ENCODE peak calls at places on chromosomes 4 and X, in ten cellular contexts. K, L, P, I, M, C, W, N, D and Y are unnamed samples.

GRCh38 chrX:84724576-84724975 is 222.3 kb upstream of the HDX start:
- DNase-seq in K (no peak), L (no peak), P (no peak), I (no peak), M (no peak), C (no peak), W (no peak), N (no peak), D (no peak), Y (no peak)

GRCh38 chr4:118939169-118939779 is 50.6 kb downstream of the SYNPO2 start:
- DNase-seq in K (no peak), L (no peak), P (no peak), I (no peak), M (no peak), C (no peak), W (no peak), N (no peak), D (no peak), Y (no peak)

GRCh38 chr4:95087657-95088455 is 330.1 kb downstream of the BMPR1B start:
- DNase-seq in K (no peak), L (no peak), P (no peak), I (no peak), M (no peak), C (peak), W (no peak), N (peak), D (no peak), Y (peak)

GRCh38 chrX:53125506-53125905 is 31.6 kb downstream of the KANTR start:
- DNase-seq in K (no peak), L (no peak), P (no peak), I (no peak), M (no peak), C (no peak), W (no peak), N (peak), D (no peak), Y (no peak)

GRCh38 chr4:3302164-3302785 is 9.5 kb downstream of the RGS12 start:
- DNase-seq in K (peak), L (no peak), P (peak), I (no peak), M (no peak), C (no peak), W (no peak), N (no peak), D (no peak), Y (no peak)

GRCh38 chrX:40148439-40149285 is 50.9 kb upstream of the BCOR start:
- DNase-seq in K (no peak), L (no peak), P (no peak), I (peak), M (peak), C (no peak), W (no peak), N (no peak), D (no peak), Y (peak)

GRCh38 chrX:110180928-110181310 is 137.0 kb downstream of the AMMECR1 start:
- DNase-seq in K (no peak), L (no peak), P (no peak), I (no peak), M (no peak), C (peak), W (no peak), N (peak), D (no peak), Y (peak)

GRCh38 chr4:173522160-173522873 is 7.7 kb downstream of the HAND2 start:
- DNase-seq in K (no peak), L (no peak), P (no peak), I (peak), M (peak), C (peak), W (no peak), N (peak), D (peak), Y (peak)